ENCODE peak calls at places on chromosome 22, in eight cellular contexts. I is ovary, V is SK-N-SH, P is A549, Y is sigmoid colon, T is H1, K is stomach, W is transverse colon. C is an unnamed sample. For H3K4me1, the result is how much of the 10 kb centered on the place peaks cover.

GRCh38 chr22:25153961-25154685 is 45.5 kb upstream of the CRYBB3 start:
- DNase-seq in I (no peak), V (peak), P (no peak), Y (peak), T (no peak), K (peak), W (peak), C (peak)

GRCh38 chr22:42863349-42863911 is 6.4 kb upstream of the ARFGAP3 start:
- DNase-seq in I (no peak), V (no peak), P (no peak), Y (no peak), T (no peak), K (no peak), W (no peak), C (no peak)

GRCh38 chr22:25700996-25701815 is 40.8 kb upstream of the MYO18B start:
- DNase-seq in I (no peak), V (peak), P (no peak), Y (no peak), T (no peak), K (no peak), W (no peak), C (no peak)

GRCh38 chr22:46432164-46433068 is 96.9 kb downstream of the TRMU start:
- DNase-seq in I (no peak), V (no peak), P (no peak), Y (no peak), T (no peak), K (peak), W (peak), C (no peak)

GRCh38 chr22:32590556-32590955 is 115.9 kb downstream of the FBXO7 start:
- DNase-seq in I (no peak), V (no peak), P (no peak), Y (no peak), T (no peak), K (no peak), W (no peak), C (no peak)

GRCh38 chr22:32628626-32629587 is 154.3 kb downstream of the FBXO7 start:
- DNase-seq in I (no peak), V (no peak), P (no peak), Y (no peak), T (no peak), K (no peak), W (no peak), C (no peak)

GRCh38 chr22:47967841-47968240 is 1205.4 kb downstream of the TBC1D22A start:
- DNase-seq in I (no peak), V (no peak), P (no peak), Y (no peak), T (no peak), K (no peak), W (no peak), C (no peak)

GRCh38 chr22:33565580-33565995 is 354.7 kb downstream of the LARGE1 start:
- DNase-seq in I (no peak), V (no peak), P (no peak), Y (no peak), T (no peak), K (no peak), W (no peak), C (no peak)

GRCh38 chr22:46661221-46661851 is 41.1 kb downstream of the GRAMD4 start:
- DNase-seq in I (no peak), V (peak), P (peak), Y (no peak), T (no peak), K (no peak), W (no peak), C (no peak)

GRCh38 chr22:23557036-23557435 is 23.1 kb downstream of the IGLL1 start:
- DNase-seq in I (no peak), V (no peak), P (no peak), Y (peak), T (no peak), K (no peak), W (no peak), C (no peak)

GRCh38 chr22:29705651-29706050 is 14.2 kb upstream of the CABP7 start:
- DNase-seq in I (no peak), V (peak), P (no peak), Y (no peak), T (no peak), K (no peak), W (no peak), C (no peak)

GRCh38 chr22:22171357-22172218 is 73.0 kb upstream of the VPREB1 start:
- DNase-seq in I (no peak), V (peak), P (peak), Y (no peak), T (no peak), K (no peak), W (no peak), C (no peak)

GRCh38 chr22:35792501-35792900 is 74.8 kb downstream of the APOL5 start:
- DNase-seq in I (no peak), V (no peak), P (no peak), Y (no peak), T (no peak), K (peak), W (no peak), C (no peak)

GRCh38 chr22:37569009-37569920 is 9.0 kb downstream of the CDC42EP1 start:
- DNase-seq in I (no peak), V (no peak), P (no peak), Y (no peak), T (no peak), K (peak), W (peak), C (no peak)
- H3K4me1 ChIP-seq in I (under half), V (under half), P (under half), Y (under half), T (under half), K (half or more), W (under half), C (half or more)

GRCh38 chr22:41700105-41700358 is 729 bp downstream of the MEI1 start:
- DNase-seq in I (no peak), V (no peak), P (no peak), Y (no peak), T (no peak), K (no peak), W (no peak), C (no peak)

GRCh38 chr22:41702763-41703162 is 3.5 kb downstream of the MEI1 start:
- DNase-seq in I (no peak), V (no peak), P (no peak), Y (no peak), T (no peak), K (no peak), W (no peak), C (no peak)

GRCh38 chr22:41696714-41697113 is 2.6 kb upstream of the MEI1 start:
- DNase-seq in I (no peak), V (no peak), P (no peak), Y (peak), T (no peak), K (no peak), W (peak), C (no peak)

GRCh38 chr22:41697126-41697775 is 2.1 kb upstream of the MEI1 start:
- DNase-seq in I (peak), V (peak), P (peak), Y (peak), T (peak), K (peak), W (peak), C (peak)

DNA sequence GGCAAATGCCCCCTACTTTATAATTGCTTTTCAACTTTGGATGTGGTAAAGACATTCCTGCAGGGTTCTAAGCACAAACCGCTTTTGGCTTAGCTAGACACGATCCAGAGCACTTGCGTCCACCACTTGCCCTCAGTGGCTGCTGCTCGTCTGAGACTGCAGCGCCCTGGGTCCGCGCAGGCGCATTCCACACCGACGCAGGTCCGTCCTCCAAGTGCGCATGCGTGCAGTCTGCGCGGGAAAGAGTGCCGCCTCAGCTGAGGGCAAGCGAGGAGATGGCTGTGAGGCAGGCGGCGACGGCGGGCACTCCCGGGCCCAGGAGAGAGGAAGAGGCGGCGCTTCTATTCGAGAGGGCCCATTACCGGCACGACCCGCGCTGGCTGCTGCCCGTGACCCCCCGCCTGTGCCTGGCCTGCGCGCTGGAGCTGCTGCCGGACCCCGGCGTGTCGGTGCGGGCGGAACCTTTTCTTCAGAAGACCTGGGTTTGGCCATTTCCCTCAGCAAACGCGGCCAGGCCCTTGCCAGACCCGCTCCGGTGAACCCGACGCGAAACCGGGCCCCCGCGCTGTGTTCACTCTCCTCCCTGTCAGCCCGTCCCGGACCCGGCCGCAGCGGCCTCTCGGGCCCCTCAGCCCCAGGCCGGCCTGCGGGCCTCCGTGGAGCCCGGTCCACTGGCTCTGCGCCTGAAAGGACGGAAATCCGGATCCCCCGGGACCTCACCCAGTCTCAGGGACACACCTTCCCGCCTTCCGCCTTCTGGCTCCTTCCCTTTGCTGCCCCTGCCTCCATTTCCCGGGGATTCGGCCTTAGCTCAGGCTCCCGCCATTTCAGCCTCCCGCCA is at the start of gene MEI1:
- DNase-seq in I (peak), V (no peak), P (no peak), Y (peak), T (peak), K (peak), W (peak), C (peak)
- TF ChIP-seq EP300 in I (no peak), V (no peak), P (no peak), Y (no peak), T (no peak), K (no peak), W (no peak), C (no peak)

GRCh38 chr22:39468487-39469325 is 11.9 kb downstream of the MGAT3 start:
- DNase-seq in I (no peak), V (no peak), P (no peak), Y (no peak), T (no peak), K (no peak), W (no peak), C (no peak)
- H3K4me1 ChIP-seq in I (under half), V (under half), P (under half), Y (under half), T (under half), K (half or more), W (under half), C (half or more)

GRCh38 chr22:49228431-49229037 is 599.1 kb downstream of the BRD1 start:
- DNase-seq in I (peak), V (no peak), P (no peak), Y (peak), T (no peak), K (no peak), W (no peak), C (no peak)
- TF ChIP-seq EP300 in I (no peak), V (no peak), P (no peak), Y (no peak), T (no peak), K (no peak), W (no peak), C (no peak)

GRCh38 chr22:37290737-37291136 is 8.4 kb downstream of the CYTH4 start:
- DNase-seq in I (no peak), V (no peak), P (no peak), Y (no peak), T (no peak), K (no peak), W (no peak), C (no peak)
- H3K4me1 ChIP-seq in I (under half), V (under half), P (under half), Y (under half), T (under half), K (under half), W (under half), C (under half)

GRCh38 chr22:20547029-20547428 is 39.6 kb downstream of the MED15 start:
- DNase-seq in I (no peak), V (no peak), P (no peak), Y (no peak), T (no peak), K (no peak), W (no peak), C (no peak)
- TF ChIP-seq EP300 in I (no peak), V (no peak), P (no peak), Y (no peak), T (no peak), K (no peak), W (no peak), C (no peak)

GRCh38 chr22:49971232-49972162 is 10.9 kb downstream of the PIM3 start:
- DNase-seq in I (peak), V (peak), P (peak), Y (peak), T (no peak), K (peak), W (peak), C (peak)

GRCh38 chr22:49968831-49969661 is 8.5 kb downstream of the PIM3 start:
- DNase-seq in I (peak), V (peak), P (no peak), Y (peak), T (no peak), K (peak), W (no peak), C (no peak)

GRCh38 chr22:49972163-49973017 is 11.8 kb downstream of the PIM3 start:
- DNase-seq in I (peak), V (peak), P (no peak), Y (peak), T (no peak), K (peak), W (no peak), C (no peak)

GRCh38 chr22:49969751-49970527 is 9.4 kb downstream of the PIM3 start:
- DNase-seq in I (peak), V (peak), P (no peak), Y (peak), T (no peak), K (peak), W (no peak), C (no peak)

DNA sequence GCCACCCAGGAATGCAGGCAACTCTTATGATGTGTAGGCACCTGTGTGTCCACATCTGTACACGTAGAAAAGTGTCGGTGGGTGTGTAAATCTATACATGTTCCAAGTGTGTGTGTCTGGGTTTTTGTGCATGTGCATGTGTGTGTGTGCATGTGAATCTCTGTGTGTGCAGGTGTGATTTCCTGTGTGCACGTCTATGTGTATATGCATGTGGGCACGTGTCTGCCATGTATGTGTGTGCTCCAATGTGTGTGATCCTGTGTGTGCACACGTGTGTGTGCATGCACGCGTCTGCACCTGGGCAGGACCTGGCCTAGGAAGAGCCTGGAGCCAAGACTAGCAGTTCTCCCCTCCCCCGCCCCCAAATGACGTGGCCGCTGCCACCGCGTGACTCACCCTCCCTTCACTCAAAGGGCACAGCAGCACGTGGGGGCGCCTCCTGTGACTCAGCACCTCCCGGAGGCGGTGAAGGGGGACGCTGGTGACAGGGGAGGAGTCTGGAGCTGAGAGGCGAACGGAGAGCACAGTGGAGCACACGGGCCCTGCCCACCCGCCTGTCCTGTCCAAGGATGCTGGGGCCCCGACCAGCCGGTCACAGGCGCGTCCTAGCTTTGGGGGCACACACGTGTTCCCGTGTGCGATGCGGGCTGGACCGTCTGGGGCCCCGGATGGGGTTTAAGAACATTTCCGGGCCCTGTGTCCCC is 10.1 kb downstream of the PIM3 start:
- DNase-seq in I (peak), V (peak), P (peak), Y (peak), T (peak), K (peak), W (peak), C (peak)
- H3K4me1 ChIP-seq in I (under half), V (under half), P (under half), Y (under half), T (under half), K (half or more), W (under half), C (half or more)

DNA sequence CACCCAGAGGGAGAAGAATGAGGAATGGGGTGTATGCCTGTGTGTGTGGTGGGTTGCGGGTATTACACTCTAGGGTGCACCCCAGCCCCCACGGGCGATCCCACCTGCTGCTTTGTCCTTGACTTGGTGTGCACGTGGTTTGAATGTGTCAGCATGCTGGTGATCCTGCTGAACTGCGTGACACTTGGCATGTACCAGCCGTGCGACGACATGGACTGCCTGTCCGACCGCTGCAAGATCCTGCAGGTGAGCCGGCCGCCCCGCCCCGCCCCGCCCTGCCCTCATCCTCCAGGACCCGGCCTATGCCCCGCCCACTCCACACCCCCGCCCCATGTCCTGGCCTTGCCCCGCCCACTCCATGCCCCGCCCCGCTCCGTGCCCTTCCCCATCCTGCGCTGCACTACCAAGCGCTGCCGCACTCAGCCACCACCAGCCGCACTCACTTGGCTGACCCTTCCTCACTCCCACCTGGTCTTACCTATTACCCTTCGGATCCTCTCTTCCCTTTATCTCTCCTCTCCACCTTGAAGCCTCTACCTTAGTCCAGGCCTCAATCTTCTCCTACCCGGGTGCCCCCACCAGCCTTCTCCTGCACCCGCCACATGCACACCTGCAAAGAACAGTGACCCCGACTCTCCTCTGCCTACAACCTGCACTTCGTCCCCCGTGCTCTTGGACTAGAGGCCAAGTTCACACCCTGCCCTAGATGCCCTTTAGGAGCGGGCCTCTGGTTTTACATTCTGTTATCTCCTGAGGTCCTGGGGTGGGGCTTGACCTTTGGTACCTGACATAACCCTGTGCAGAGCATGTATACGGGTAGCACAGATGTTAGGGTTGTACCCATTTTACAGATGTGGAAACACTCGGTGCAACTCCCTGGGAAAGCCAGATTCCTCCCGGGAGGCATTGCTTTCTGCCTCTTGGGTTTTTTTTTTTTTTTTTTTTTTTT is 27.7 kb downstream of the CACNA1I start:
- DNase-seq in I (peak), V (no peak), P (peak), Y (no peak), T (peak), K (peak), W (peak), C (no peak)
- TF ChIP-seq EP300 in I (no peak), V (no peak), P (no peak), Y (no peak), T (no peak), K (no peak), W (no peak), C (no peak)

C was measured in tibial nerve.